ENCODE peak calls at places on chromosomes 12 and 14, in five cellular contexts. T, V, U, X and K are unnamed samples.

GRCh38 chr14:61720302-61720677 is 25.0 kb downstream of the HIF1A start:
- DNase-seq in T (no peak), V (no peak), U (no peak), X (no peak), K (peak)

GRCh38 chr12:124359671-124360581 is 65.0 kb downstream of the RFLNA start:
- DNase-seq in T (no peak), V (no peak), U (no peak), X (no peak), K (no peak)

GRCh38 chr14:88746042-88746441 is 46.7 kb downstream of the EML5 start:
- DNase-seq in T (no peak), V (no peak), U (no peak), X (no peak), K (no peak)

GRCh38 chr12:55686366-55687010 is 21.2 kb downstream of the ITGA7 start:
- DNase-seq in T (no peak), V (no peak), U (no peak), X (no peak), K (peak)

GRCh38 chr14:96001866-96002510 is 37.2 kb upstream of the C14orf132 start:
- DNase-seq in T (peak), V (no peak), U (no peak), X (no peak), K (peak)

GRCh38 chr12:65956056-65956738 is 131.9 kb downstream of the HMGA2 start:
- DNase-seq in T (no peak), V (no peak), U (no peak), X (no peak), K (no peak)

GRCh38 chr12:128069359-128069997 is 197.5 kb upstream of the TMEM132C start:
- DNase-seq in T (peak), V (no peak), U (peak), X (peak), K (peak)

GRCh38 chr14:94773682-94774211 is 3.8 kb upstream of the GSC start:
- DNase-seq in T (no peak), V (no peak), U (no peak), X (no peak), K (no peak)

GRCh38 chr12:93682846-93683261 is 5.7 kb downstream of the CRADD start:
- DNase-seq in T (no peak), V (no peak), U (peak), X (no peak), K (no peak)